ENCODE peak calls at places on chromosomes 4 and X, in four cellular contexts. Q, D, Z and N are unnamed samples.

GRCh38 chr4:176778491-176778890 is 14.2 kb downstream of the VEGFC start:
- DNase-seq in Z (no peak), D (no peak), Q (no peak), N (no peak)

GRCh38 chr4:81577392-81577791 is 105.7 kb upstream of the RASGEF1B start:
- DNase-seq in D (no peak), Z (no peak), Q (no peak), N (no peak)

GRCh38 chr4:20847124-20847747 is 147.0 kb downstream of the PACRGL start:
- DNase-seq in Q (no peak), D (no peak), Z (no peak), N (no peak)

GRCh38 chrX:56803849-56804681 is 75.0 kb downstream of the NBDY start:
- DNase-seq in D (no peak), Q (no peak), Z (no peak), N (no peak)

GRCh38 chrX:52422884-52423283 is 54.1 kb downstream of the XAGE2 start:
- DNase-seq in Q (no peak), Z (no peak), D (no peak), N (no peak)

GRCh38 chr4:140078366-140078765 is 75.6 kb downstream of the MAML3 start:
- DNase-seq in Z (peak; percentile 46), D (no peak), Q (no peak), N (no peak)

GRCh38 chrX:39749135-39749534 is 348.6 kb downstream of the BCOR start:
- DNase-seq in D (no peak), Q (no peak), Z (no peak), N (no peak)

GRCh38 chrX:3820170-3820569 is 106.7 kb upstream of the PRKX start:
- DNase-seq in D (no peak), Q (no peak), Z (no peak), N (no peak)

GRCh38 chr4:11511321-11511720 is 82.6 kb upstream of the HS3ST1 start:
- DNase-seq in D (no peak), Z (no peak), Q (no peak), N (no peak)

GRCh38 chr4:70979445-70980008 is 13.9 kb upstream of the DCK start:
- DNase-seq in Z (no peak), Q (no peak), D (no peak), N (no peak)

GRCh38 chrX:131763674-131764073 is 219.8 kb downstream of the OR13H1 start:
- DNase-seq in Q (peak; percentile 69), D (no peak), Z (no peak), N (no peak)

GRCh38 chrX:42714981-42715688 is 62.8 kb downstream of the PPP1R2C start:
- DNase-seq in Z (no peak), Q (peak; percentile 20), D (no peak), N (peak; percentile 36)

GRCh38 chrX:65720580-65720979 is 53.1 kb downstream of the MSN start:
- DNase-seq in D (no peak), Z (peak; percentile 7), Q (no peak), N (no peak)

GRCh38 chr4:68744368-68744767 is 71.4 kb upstream of the UGT2B10 start:
- DNase-seq in Z (no peak), D (no peak), Q (no peak), N (no peak)

GRCh38 chr4:25843340-25844097 is 19.3 kb downstream of the SEL1L3 start:
- DNase-seq in Q (no peak), D (no peak), Z (peak; percentile 23), N (peak; percentile 41)

GRCh38 chr4:100095729-100096595 is 94.3 kb downstream of the DDIT4L start:
- DNase-seq in Q (peak; percentile 26), D (peak; percentile 39), Z (peak; percentile 54), N (peak; percentile 32)

GRCh38 chr4:58042176-58042575 is 932.0 kb upstream of the IGFBP7 start:
- DNase-seq in Z (no peak), D (no peak), Q (no peak), N (no peak)

GRCh38 chrX:48751343-48751742 is 10.2 kb upstream of the GLOD5 start:
- DNase-seq in D (no peak), Q (no peak), Z (no peak), N (no peak)

GRCh38 chr4:165873298-165874071 is 448 bp downstream of the TLL1 start:
- DNase-seq in Z (peak; percentile 13), Q (peak; percentile 17), D (no peak), N (peak; percentile 23)

GRCh38 chr4:25590171-25590570 is 65.5 kb upstream of the SLC34A2 start:
- DNase-seq in Z (no peak), D (no peak), Q (no peak), N (no peak)

GRCh38 chrX:110786486-110786885 is 9.1 kb downstream of the CHRDL1 start:
- DNase-seq in D (no peak), Q (no peak), Z (no peak), N (no peak)

GRCh38 chrX:125786306-125786705 is 379.8 kb downstream of the DCAF12L2 start:
- DNase-seq in D (no peak), Z (no peak), Q (no peak), N (no peak)

GRCh38 chrX:10884246-10884645 is 226.9 kb upstream of the HCCS start:
- DNase-seq in Q (no peak), Z (no peak), D (no peak), N (no peak)

GRCh38 chr4:156237192-156237591 is 283.5 kb upstream of the CTSO start:
- DNase-seq in Z (no peak), Q (no peak), D (no peak), N (no peak)

DNA sequence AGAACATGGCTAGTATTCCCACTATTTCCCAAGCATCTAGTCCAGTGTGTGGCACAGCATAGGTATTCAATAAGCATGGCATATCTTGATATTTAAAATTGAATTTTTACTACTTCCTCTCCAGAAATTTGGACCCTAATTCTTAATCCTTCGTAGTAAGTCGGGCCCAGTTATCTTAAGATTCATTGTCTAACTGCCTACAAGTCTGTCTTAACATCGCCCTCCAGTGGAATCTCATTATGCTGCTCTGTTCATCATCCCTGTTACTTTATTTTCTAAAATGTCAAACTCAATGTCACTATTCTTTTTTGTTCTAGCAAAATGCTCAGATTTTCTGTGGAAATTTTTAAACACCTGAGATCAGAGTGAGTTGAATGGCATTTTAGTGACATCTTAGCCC is 606.2 kb downstream of the KLHL13 start:
- DNase-seq in Z (no peak), D (no peak), Q (no peak), N (no peak)
- TF ChIP-seq CTCF in Z (no peak), D (no peak), Q (no peak), N (no peak)

DNA sequence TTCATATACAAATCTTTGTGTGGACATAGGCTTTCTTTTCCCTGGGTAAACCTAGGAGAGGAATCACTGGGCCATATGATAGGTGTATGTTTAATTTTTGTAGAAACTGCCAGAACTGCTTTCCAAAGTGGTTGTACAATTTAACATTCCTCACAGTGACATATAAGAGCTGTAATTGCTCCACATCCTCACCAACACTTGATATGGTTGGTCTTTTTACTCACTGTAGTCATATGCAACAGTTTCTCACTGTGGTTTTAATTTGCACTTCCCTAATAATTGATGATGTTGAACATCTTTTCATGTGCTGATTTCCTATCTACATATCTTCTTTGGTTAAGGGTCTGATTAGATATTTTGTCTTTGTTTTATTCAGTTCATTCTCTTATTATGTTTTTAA is 24.5 kb upstream of the PAPSS1 start:
- DNase-seq in Z (no peak), Q (no peak), D (no peak), N (no peak)
- TF ChIP-seq CTCF in Z (no peak), Q (no peak), D (no peak), N (no peak)

GRCh38 chr4:23332266-23332665 is 557.6 kb downstream of the PPARGC1A start:
- DNase-seq in Q (no peak), D (no peak), Z (no peak), N (no peak)

GRCh38 chr4:23333556-23333945 is 556.3 kb downstream of the PPARGC1A start:
- DNase-seq in D (no peak), Q (no peak), Z (no peak), N (no peak)

GRCh38 chr4:23333946-23334878 is 555.6 kb downstream of the PPARGC1A start:
- DNase-seq in Z (peak; percentile 7), D (peak; percentile 10), Q (no peak), N (peak; percentile 35)

DNA sequence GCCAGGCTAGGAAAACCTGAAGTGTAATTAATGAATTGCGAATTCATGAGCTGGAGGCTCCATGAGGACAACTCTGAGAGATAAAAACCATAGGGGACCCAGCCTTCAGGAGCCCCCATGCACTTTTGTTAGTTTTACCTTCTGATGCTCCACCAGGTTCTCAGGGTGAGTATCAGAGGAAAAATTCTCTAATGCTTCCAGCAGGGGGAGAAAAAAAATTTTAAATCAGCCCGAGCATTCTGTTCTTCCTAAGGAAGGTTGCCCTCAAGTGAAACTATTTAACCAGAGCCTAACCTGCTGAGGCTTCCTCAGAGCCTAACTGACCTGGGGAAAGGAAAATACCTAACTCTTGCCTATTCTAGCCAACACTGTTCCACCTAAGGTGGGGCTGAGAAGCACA is 552.6 kb downstream of the PPARGC1A start:
- DNase-seq in Q (no peak), D (no peak), Z (no peak), N (peak; percentile 6)
- TF ChIP-seq CTCF in Q (no peak), D (no peak), Z (no peak), N (no peak)

GRCh38 chr4:8236920-8237195 is 32.7 kb upstream of the HTRA3 start:
- DNase-seq in Z (no peak), Q (no peak), D (no peak), N (no peak)

GRCh38 chr4:8238061-8238511 is 31.5 kb upstream of the HTRA3 start:
- DNase-seq in Q (no peak), Z (no peak), D (no peak), N (peak; percentile 50)

GRCh38 chr4:8238515-8239053 is 31.0 kb upstream of the HTRA3 start:
- DNase-seq in Q (peak; percentile 40), Z (no peak), D (no peak), N (peak; percentile 33)

GRCh38 chr4:8236141-8236919 is 33.2 kb upstream of the HTRA3 start:
- DNase-seq in Q (no peak), Z (no peak), D (no peak), N (no peak)

GRCh38 chr4:8237256-8237989 is 32.1 kb upstream of the HTRA3 start:
- DNase-seq in D (no peak), Q (no peak), Z (no peak), N (no peak)
- TF ChIP-seq CTCF in D (no peak), Q (no peak), Z (no peak), N (no peak)

GRCh38 chrX:115311139-115311538 is 21.6 kb downstream of the LUZP4 start:
- DNase-seq in D (no peak), Z (no peak), Q (no peak), N (no peak)

DNA sequence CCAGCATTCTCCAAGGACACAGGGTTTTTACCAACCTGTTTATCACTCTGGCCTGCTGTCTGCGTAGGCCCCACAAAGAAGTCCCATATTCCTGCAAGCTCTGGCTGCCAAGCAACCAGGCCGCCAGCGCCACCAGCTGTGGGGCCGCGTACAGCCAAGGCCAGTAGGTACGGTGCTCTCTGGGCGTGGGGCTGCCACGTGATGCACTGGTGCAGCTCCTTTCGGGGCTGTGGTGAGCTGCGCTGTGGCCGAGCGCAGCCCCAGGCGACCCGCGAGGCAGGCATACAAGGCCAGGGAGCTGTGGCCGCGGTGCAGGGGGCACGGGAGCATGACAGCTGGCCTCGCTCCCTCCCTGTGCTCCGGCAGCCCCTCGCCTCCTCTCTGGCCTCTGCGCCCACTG is 22.2 kb downstream of the LUZP4 start:
- DNase-seq in Q (no peak), Z (peak; percentile 3), D (no peak), N (no peak)
- TF ChIP-seq CTCF in Q (no peak), Z (no peak), D (no peak), N (no peak)

GRCh38 chrX:77451041-77451440 is 3.9 kb downstream of the FGF16 start:
- DNase-seq in D (peak; percentile 3), Q (no peak), Z (no peak), N (no peak)

GRCh38 chrX:77453190-77453589 is 6.0 kb downstream of the FGF16 start:
- DNase-seq in Z (no peak), D (no peak), Q (no peak), N (no peak)

GRCh38 chrX:77450415-77450814 is 3.2 kb downstream of the FGF16 start:
- DNase-seq in Z (no peak), Q (no peak), D (no peak), N (no peak)

GRCh38 chrX:77455437-77455836 is 8.2 kb downstream of the FGF16 start:
- DNase-seq in D (no peak), Q (no peak), Z (no peak), N (no peak)
- TF ChIP-seq CTCF in D (no peak), Q (no peak), Z (no peak), N (no peak)